ENCODE peak calls at places on chromosome 17, in six cellular contexts. Y is SK-N-SH; R is naive thymus-derived CD4-positive, alpha-beta T cell; V is A549; C is heart left ventricle; N is mesendoderm. J is an unnamed sample.

GRCh38 chr17:79041723-79042420 is 17.9 kb downstream of the C1QTNF1 start:
- DNase-seq in N (no peak), Y (no peak), V (no peak), R (no peak), C (no peak), J (no peak)

GRCh38 chr17:15436399-15437369 is 30.7 kb downstream of the CDRT4 start:
- DNase-seq in N (peak; percentile 73), V (peak; percentile 41), C (peak; percentile 72), R (peak; percentile 56), Y (no peak), J (peak; percentile 48)

GRCh38 chr17:79965806-79966205 is 69.9 kb downstream of the TBC1D16 start:
- DNase-seq in Y (no peak), V (no peak), C (no peak), N (no peak), R (no peak), J (no peak)

GRCh38 chr17:3282901-3283300 is 15.3 kb downstream of the OR3A1 start:
- DNase-seq in Y (no peak), N (no peak), R (no peak), V (no peak), C (no peak), J (no peak)

GRCh38 chr17:77966476-77966875 is 8.0 kb downstream of the TNRC6C start:
- DNase-seq in C (no peak), N (no peak), R (no peak), V (no peak), Y (no peak), J (no peak)

GRCh38 chr17:68450391-68450790 is 6.9 kb downstream of the WIPI1 start:
- DNase-seq in R (no peak), C (no peak), N (no peak), V (no peak), Y (no peak), J (no peak)

GRCh38 chr17:33753452-33753851 is 460.4 kb upstream of the ASIC2 start:
- DNase-seq in N (no peak), Y (no peak), R (no peak), C (no peak), V (no peak), J (no peak)

GRCh38 chr17:20063665-20064648 is 54.8 kb downstream of the SPECC1 start:
- DNase-seq in C (peak; percentile 74), V (peak; percentile 86), N (no peak), R (no peak), Y (no peak), J (peak; percentile 35)

GRCh38 chr17:16488572-16488997 is 3.4 kb downstream of the LRRC75A start:
- DNase-seq in N (peak; percentile 48), C (no peak), Y (no peak), V (no peak), R (no peak), J (no peak)

GRCh38 chr17:66786101-66786500 is 48.8 kb upstream of the CACNG5 start:
- DNase-seq in N (no peak), R (no peak), Y (no peak), C (no peak), V (no peak), J (no peak)

GRCh38 chr17:3647769-3648540 is 11.4 kb downstream of the CTNS start:
- DNase-seq in V (peak; percentile 62), C (no peak), R (peak; percentile 15), N (peak; percentile 71), Y (peak; percentile 71), J (peak; percentile 69)

GRCh38 chr17:3918372-3919122 is 2.3 kb upstream of the P2RX1 start:
- DNase-seq in V (no peak), R (no peak), Y (peak; percentile 58), N (no peak), C (no peak), J (no peak)

GRCh38 chr17:45432405-45433113 is at the start of gene ARHGAP27:
- DNase-seq in N (peak; percentile 49), C (peak; percentile 87), Y (peak; percentile 72), V (no peak), R (no peak), J (peak; percentile 51)

GRCh38 chr17:27303734-27304133 is 9.8 kb downstream of the WSB1 start:
- DNase-seq in R (no peak), V (no peak), Y (no peak), N (no peak), C (no peak), J (no peak)
- H3K4me1 ChIP-seq in R (peaks cover 11% of the 10 kb centered on the region), V (peaks cover 20% of the 10 kb centered on the region), Y (no peaks in the 10 kb centered on the region), N (no peaks in the 10 kb centered on the region), C (peaks cover 11% of the 10 kb centered on the region), J (peaks cover 3% of the 10 kb centered on the region)

DNA sequence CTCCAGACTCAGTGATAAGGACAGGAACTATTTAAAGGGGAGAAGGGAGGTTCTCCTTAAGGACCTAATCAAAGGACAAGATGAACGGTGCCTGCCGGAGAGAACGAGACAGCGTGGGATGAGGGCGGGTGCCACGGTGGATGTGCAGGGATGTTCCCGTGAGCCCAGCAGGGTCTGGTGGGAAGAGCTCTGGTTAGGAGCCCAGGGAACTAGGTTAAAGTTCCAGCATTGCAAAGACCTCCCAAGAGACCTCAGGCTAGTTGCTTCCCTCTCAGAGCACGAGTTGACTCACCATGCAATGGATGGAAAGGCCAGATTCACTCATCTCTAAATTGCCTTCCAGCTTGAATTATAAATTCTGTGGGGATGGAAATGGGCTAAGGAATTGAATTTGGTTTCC is 14.7 kb downstream of the CCR7 start:
- DNase-seq in N (no peak), Y (no peak), R (no peak), C (peak; percentile 81), V (no peak), J (no peak)
- H3K4me1 ChIP-seq in N (no peaks in the 10 kb centered on the region), Y (peaks cover 15% of the 10 kb centered on the region), R (peaks cover 94% of the 10 kb centered on the region), C (peaks cover 48% of the 10 kb centered on the region), V (peaks cover 78% of the 10 kb centered on the region), J (no peaks in the 10 kb centered on the region)

GRCh38 chr17:65560628-65561371 is 648 bp downstream of the AXIN2 start:
- DNase-seq in C (peak; percentile 88), R (peak; percentile 86), Y (peak; percentile 92), N (peak; percentile 98), V (peak; percentile 82), J (peak; percentile 84)
- H3K4me1 ChIP-seq in C (no peaks in the 10 kb centered on the region), R (peaks cover 24% of the 10 kb centered on the region), Y (no peaks in the 10 kb centered on the region), N (peaks cover 19% of the 10 kb centered on the region), V (peaks cover 45% of the 10 kb centered on the region), J (peaks cover 8% of the 10 kb centered on the region)

DNA sequence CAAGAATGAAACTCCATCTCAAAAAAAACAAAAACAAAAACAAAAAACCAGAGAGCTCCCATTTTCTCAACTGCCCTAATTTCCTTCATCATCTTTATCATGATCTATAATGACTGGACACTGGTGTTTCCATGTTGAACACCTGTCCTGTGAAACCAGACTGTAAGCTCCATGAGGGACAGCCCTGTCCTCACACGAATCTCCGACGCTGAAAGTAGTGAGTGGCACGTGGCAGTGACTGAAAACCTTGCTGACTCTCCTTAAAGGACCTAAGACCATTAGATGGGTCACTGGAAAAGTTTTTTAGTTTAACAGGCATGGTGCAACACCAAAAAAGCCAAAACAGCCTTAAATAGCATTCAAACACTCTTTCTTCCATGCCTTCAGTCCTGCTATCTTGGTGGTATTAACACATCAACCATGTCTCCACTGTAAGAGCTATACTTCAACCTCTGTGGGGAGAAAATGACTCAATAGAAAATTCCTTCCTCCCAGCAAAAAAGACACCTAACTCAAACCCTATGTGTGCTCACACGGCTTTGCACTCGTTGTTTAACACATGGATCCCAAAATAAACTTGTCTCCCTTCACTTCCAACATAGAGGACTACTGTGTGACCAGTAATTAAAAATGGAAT is 8.3 kb downstream of the AXIN2 start:
- DNase-seq in C (no peak), R (no peak), Y (no peak), N (no peak), V (no peak), J (no peak)
- H3K4me1 ChIP-seq in C (peaks cover 20% of the 10 kb centered on the region), R (peaks cover 58% of the 10 kb centered on the region), Y (peaks cover 13% of the 10 kb centered on the region), N (peaks cover 41% of the 10 kb centered on the region), V (peaks cover 17% of the 10 kb centered on the region), J (peaks cover 5% of the 10 kb centered on the region)